ENCODE peak calls at places on chromosome 1, in six cellular contexts. W is colonic mucosa, F is heart left ventricle, C is BE2C, R is fibroblast of lung, Y is mucosa of descending colon. E is an unnamed sample.

GRCh38 chr1:18079941-18080340 is 27.7 kb upstream of the IGSF21 start:
- DNase-seq in W (no peak), F (no peak), C (no peak), R (no peak), Y (no peak), E (no peak)

GRCh38 chr1:32748348-32748747 is 45.8 kb upstream of the SYNC start:
- DNase-seq in W (no peak), F (no peak), C (no peak), R (no peak), Y (no peak), E (no peak)

GRCh38 chr1:204728456-204728855 is 42.9 kb upstream of the LRRN2 start:
- DNase-seq in W (peak; percentile 3), F (no peak), C (no peak), R (no peak), Y (no peak), E (no peak)

GRCh38 chr1:8047112-8047511 is 21.0 kb upstream of the ERRFI1 start:
- DNase-seq in W (no peak), F (no peak), C (no peak), R (peak; percentile 64), Y (no peak), E (no peak)

GRCh38 chr1:161285519-161285918 is 24.2 kb downstream of the MPZ start:
- DNase-seq in W (no peak), F (no peak), C (no peak), R (no peak), Y (no peak), E (no peak)

GRCh38 chr1:45304311-45305081 is 22.2 kb upstream of the HPDL start:
- DNase-seq in W (peak; percentile 55), F (no peak), C (no peak), R (peak; percentile 10), Y (peak; percentile 67), E (no peak)

GRCh38 chr1:99869304-99869703 is 19.1 kb downstream of the AGL start:
- DNase-seq in W (no peak), F (no peak), C (no peak), R (peak; percentile 72), Y (no peak), E (no peak)

GRCh38 chr1:201259476-201260235 is 23.6 kb upstream of the PKP1 start:
- DNase-seq in W (peak; percentile 53), F (no peak), C (no peak), R (peak; percentile 54), Y (peak; percentile 59), E (peak; percentile 89)

GRCh38 chr1:60066001-60066400 is 7.6 kb downstream of the C1orf87 start:
- DNase-seq in W (no peak), F (no peak), C (no peak), R (peak; percentile 22), Y (no peak), E (no peak)

GRCh38 chr1:79848316-79848715 is 841.8 kb upstream of the ADGRL4 start:
- DNase-seq in W (no peak), F (no peak), C (no peak), R (no peak), Y (no peak), E (no peak)

GRCh38 chr1:159171254-159171687 is at the start of gene CADM3:
- DNase-seq in W (peak; percentile 26), F (no peak), C (peak; percentile 10), R (no peak), Y (peak; percentile 31), E (peak; percentile 79)

GRCh38 chr1:150789396-150789795 is 18.7 kb downstream of the CTSK start:
- DNase-seq in W (no peak), F (no peak), C (no peak), R (no peak), Y (no peak), E (peak; percentile 43)

GRCh38 chr1:37952738-37953137 is 5.9 kb upstream of the INPP5B start:
- DNase-seq in W (no peak), F (no peak), C (no peak), R (no peak), Y (no peak), E (no peak)

GRCh38 chr1:226994357-226995063 is 54.4 kb downstream of the COQ8A start:
- DNase-seq in W (no peak), F (no peak), C (no peak), R (no peak), Y (no peak), E (no peak)

GRCh38 chr1:197674286-197674685 is 101.0 kb downstream of the DENND1B start:
- DNase-seq in W (no peak), F (no peak), C (peak; percentile 89), R (no peak), Y (no peak), E (peak; percentile 84)

GRCh38 chr1:97820470-97821188 is 100.2 kb downstream of the DPYD start:
- DNase-seq in W (no peak), F (no peak), C (no peak), R (peak; percentile 41), Y (no peak), E (no peak)

GRCh38 chr1:61361971-61362370 is 279.6 kb downstream of the NFIA start:
- DNase-seq in W (no peak), F (no peak), C (no peak), R (no peak), Y (no peak), E (no peak)

GRCh38 chr1:28343405-28343804 is 14.6 kb downstream of the MED18 start:
- DNase-seq in W (no peak), F (no peak), C (no peak), R (peak; percentile 79), Y (no peak), E (no peak)

GRCh38 chr1:94094466-94095111 is 26.4 kb downstream of the ABCA4 start:
- DNase-seq in W (peak; percentile 32), F (peak; percentile 75), C (no peak), R (peak; percentile 86), Y (peak; percentile 39), E (peak; percentile 74)

GRCh38 chr1:245091818-245092637 is 62.8 kb upstream of the KIF26B start:
- DNase-seq in W (no peak), F (no peak), C (peak; percentile 85), R (peak; percentile 99), Y (no peak), E (peak; percentile 59)

GRCh38 chr1:160768295-160768657 is 27.7 kb upstream of the LY9 start:
- DNase-seq in W (peak; percentile 64), F (peak; percentile 38), C (no peak), R (no peak), Y (peak; percentile 78), E (peak; percentile 86)

GRCh38 chr1:211133393-211133840 is 531 bp downstream of the KCNH1 start:
- DNase-seq in W (no peak), F (no peak), C (peak; percentile 31), R (peak; percentile 12), Y (peak; percentile 22), E (peak; percentile 78)

GRCh38 chr1:24089743-24090555 is 22.0 kb downstream of the MYOM3 start:
- DNase-seq in W (no peak), F (peak; percentile 66), C (no peak), R (no peak), Y (no peak), E (no peak)

DNA sequence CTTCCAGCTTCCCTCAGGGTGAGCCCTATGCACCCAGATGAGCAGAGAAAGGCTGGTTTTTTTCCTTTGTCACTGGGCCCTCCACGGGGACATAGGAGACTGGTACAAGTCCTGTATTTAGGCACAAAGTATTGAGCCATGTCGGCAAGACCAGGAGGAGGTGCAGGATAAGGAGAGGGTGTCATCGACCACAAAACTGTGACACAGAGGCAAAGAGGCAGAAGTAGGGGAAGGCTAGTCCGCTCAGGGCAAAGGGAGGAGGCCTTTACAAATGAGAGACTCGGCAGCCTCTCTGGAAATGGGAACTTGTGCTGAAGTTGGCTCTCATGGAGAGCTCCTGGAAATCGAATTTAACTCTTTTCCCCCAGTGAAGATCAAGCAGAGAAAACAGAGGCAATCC is 70.7 kb upstream of the CAMK1G start:
- DNase-seq in W (no peak), F (no peak), C (no peak), R (no peak), Y (no peak), E (no peak)
- H3K4me1 ChIP-seq in W (no peaks in the 10 kb centered on the region), F (no peaks in the 10 kb centered on the region), C (no peaks in the 10 kb centered on the region), R (no peaks in the 10 kb centered on the region), Y (no peaks in the 10 kb centered on the region), E (peaks cover 8% of the 10 kb centered on the region)

GRCh38 chr1:27031235-27032118 is 18.8 kb upstream of the TENT5B start:
- DNase-seq in W (peak; percentile 89), F (peak; percentile 82), C (peak; percentile 45), R (peak; percentile 83), Y (peak; percentile 91), E (peak; percentile 91)
- TF ChIP-seq CTCF in W (no peak), F (no peak), C (no peak), R (no peak), Y (no peak), E (no peak)

DNA sequence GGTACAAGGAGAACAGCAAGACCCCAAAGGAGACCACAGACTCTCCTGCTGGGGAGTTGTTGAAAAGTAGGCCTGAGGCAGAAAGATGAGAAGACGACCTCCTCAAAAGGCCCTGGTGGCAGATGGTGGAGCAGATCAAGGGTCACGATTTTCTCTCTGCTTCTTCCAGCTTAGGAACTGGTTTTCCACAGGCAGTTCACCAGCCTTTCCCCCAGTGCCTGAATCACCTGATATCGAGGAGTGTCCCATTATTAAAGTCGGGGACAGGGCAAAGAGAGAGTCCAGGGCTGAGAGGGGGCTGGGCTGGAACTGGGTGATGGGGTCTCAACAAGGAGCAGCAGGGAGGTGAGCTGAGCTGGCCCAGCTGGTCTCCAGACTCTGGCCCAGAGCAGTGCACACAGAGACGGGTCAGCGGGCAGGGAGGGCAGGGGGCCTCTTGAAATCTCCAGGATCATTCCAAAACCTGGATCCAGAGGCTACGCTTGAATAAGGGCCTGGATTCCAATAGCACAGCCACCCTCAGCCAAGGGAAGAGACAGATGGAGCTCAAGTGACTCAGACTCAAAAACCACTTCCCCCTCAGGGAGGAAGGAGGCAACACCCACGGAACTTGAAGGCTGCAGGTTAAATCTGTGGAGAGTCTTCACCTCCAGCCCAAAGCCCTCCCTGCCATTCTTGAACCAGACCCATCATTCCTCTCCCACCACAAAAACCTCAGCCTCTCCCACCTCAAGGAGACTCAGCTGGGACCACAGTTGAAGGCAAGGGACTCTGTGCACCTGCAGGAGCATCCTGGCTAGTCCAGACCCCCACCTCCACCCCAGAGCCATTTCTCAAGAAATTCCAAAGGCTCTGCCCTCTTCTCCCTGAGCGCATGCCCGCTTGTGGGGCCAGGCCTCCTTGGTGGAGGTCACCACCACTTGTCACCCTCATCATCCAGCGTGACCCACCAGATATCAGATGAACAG is at the start of gene S100A5:
- DNase-seq in W (no peak), F (no peak), C (no peak), R (peak; percentile 78), Y (peak; percentile 40), E (no peak)
- H3K4me1 ChIP-seq in W (peaks cover 40% of the 10 kb centered on the region), F (peaks cover 25% of the 10 kb centered on the region), C (peaks cover 46% of the 10 kb centered on the region), R (peaks cover 27% of the 10 kb centered on the region), Y (peaks cover 36% of the 10 kb centered on the region), E (peaks cover 12% of the 10 kb centered on the region)

DNA sequence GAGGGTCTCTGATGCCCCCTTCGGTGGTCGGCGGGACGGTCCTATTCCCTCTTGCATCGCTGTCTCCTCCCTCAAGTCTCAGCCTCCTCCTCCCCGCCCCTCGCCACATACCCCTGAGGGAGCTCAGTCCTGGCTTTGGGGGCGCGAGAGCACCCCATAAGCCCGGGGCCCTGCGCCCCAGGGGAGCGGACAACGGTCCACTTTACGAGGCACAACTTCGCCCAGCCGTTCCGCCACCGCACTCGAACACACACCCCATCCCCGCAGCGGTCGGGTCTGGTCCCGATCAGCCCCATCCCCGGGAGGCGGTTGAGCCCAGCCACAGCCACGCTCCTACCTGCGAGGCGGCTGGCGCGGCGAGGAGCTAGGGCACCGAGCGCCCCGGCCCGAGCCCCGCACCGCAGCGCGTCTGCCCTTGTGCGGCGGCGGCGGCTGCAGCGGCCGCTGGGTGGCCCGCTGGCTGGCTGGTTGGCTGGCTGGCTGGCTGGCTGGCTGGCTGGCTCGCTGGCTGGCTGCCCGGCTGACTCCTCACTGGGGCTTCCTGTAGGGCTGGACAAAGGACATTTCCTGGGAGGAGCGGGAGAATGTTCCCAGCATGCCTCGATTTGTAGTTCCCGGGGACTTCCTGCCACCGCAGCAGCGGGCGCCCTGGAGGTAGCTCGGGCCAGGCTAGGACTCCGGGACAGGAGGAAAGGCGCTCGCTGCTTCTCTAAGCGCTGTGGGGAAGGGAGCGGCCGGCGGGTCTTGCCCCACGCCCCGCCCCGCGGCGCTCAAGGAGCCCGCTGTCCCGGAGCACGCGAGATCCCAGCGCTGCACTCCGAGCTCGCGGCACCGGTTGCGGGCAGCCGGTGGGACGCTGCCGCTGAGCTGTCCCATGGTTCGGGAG is at the start of gene ZNF697:
- DNase-seq in W (peak; percentile 99), F (peak; percentile 98), C (peak; percentile 98), R (peak; percentile 98), Y (peak; percentile 98), E (peak; percentile 97)
- TF ChIP-seq CTCF in W (no peak), F (no peak), C (peak; percentile 51), R (peak; percentile 32), Y (peak; percentile 8), E (peak; percentile 76)

E was measured in endodermal cell.